ENCODE peak calls at places on chromosomes 1 and 21, in ten cellular contexts. Y is foreskin fibroblast; E is BE2C; M is heart right ventricle; N is ascending aorta; V is HL-60; U is RWPE1; Q is GM10248; B is activated CD8-positive, alpha-beta T cell treated with anti-CD3 and anti-CD28 coated beads for 36 hours; G is pancreas. S is an unnamed sample.

GRCh38 chr1:112722601-112723510 is 7.7 kb upstream of the PPM1J start:
- DNase-seq in B (peak), Q (no peak), U (no peak), E (no peak), Y (peak), N (peak), G (no peak), V (peak), M (no peak), S (no peak)

GRCh38 chr1:30083800-30084464 is 639.5 kb downstream of the MATN1 start:
- DNase-seq in Y (peak), M (peak), B (no peak), U (peak), N (peak), V (no peak), Q (no peak), E (no peak), G (no peak), S (no peak)

GRCh38 chr1:231584117-231584516 is 42.5 kb upstream of the DISC1 start:
- DNase-seq in Y (peak), Q (peak), U (peak), N (no peak), G (no peak), B (peak), M (no peak), E (peak), V (no peak), S (no peak)

GRCh38 chr1:164602480-164603093 is 43.6 kb downstream of the PBX1 start:
- DNase-seq in V (no peak), M (peak), N (peak), Q (no peak), E (no peak), Y (peak), U (no peak), G (peak), B (no peak), S (no peak)

GRCh38 chr1:196295766-196296165 is 312.5 kb downstream of the KCNT2 start:
- DNase-seq in M (no peak), G (no peak), E (no peak), B (no peak), N (no peak), U (peak), Y (peak), Q (no peak), V (no peak), S (no peak)

GRCh38 chr1:198462365-198463025 is 78.0 kb downstream of the ATP6V1G3 start:
- DNase-seq in Q (no peak), E (no peak), V (no peak), Y (peak), U (peak), M (no peak), G (no peak), N (no peak), B (peak), S (no peak)

GRCh38 chr21:39951183-39952101 is 84.2 kb downstream of the PCP4 start:
- DNase-seq in N (no peak), Y (no peak), U (no peak), Q (no peak), B (no peak), E (no peak), M (no peak), G (no peak), V (no peak), S (no peak)

GRCh38 chr1:36329817-36330216 is 6.4 kb upstream of the EVA1B start:
- DNase-seq in Q (no peak), E (no peak), M (no peak), B (no peak), N (no peak), G (no peak), Y (no peak), V (no peak), U (no peak), S (no peak)

GRCh38 chr1:168626326-168626725 is 49.9 kb downstream of the XCL1 start:
- DNase-seq in G (no peak), E (no peak), Y (peak), B (no peak), U (no peak), N (no peak), M (no peak), V (peak), Q (no peak), S (no peak)

GRCh38 chr1:182441719-182442118 is 8.2 kb upstream of the RGSL1 start:
- DNase-seq in N (no peak), Q (no peak), G (no peak), Y (no peak), B (no peak), V (no peak), E (no peak), M (no peak), U (no peak), S (no peak)

GRCh38 chr1:12180315-12180714 is 13.5 kb downstream of the TNFRSF1B start:
- DNase-seq in E (no peak), Y (no peak), Q (no peak), N (peak), U (no peak), M (peak), V (peak), B (no peak), G (no peak), S (no peak)

GRCh38 chr1:48214820-48215219 is 7.7 kb upstream of the SLC5A9 start:
- DNase-seq in N (no peak), E (no peak), G (peak), B (no peak), V (no peak), Y (no peak), M (no peak), Q (no peak), U (no peak), S (no peak)

GRCh38 chr1:237737938-237738610 is 152.6 kb downstream of the ZP4 start:
- DNase-seq in E (no peak), N (no peak), Y (no peak), G (no peak), M (no peak), Q (no peak), U (no peak), V (no peak), B (no peak), S (no peak)

GRCh38 chr1:3795453-3796214 is 664 bp downstream of the LRRC47 start:
- DNase-seq in N (no peak), U (no peak), Y (no peak), Q (no peak), B (no peak), V (no peak), E (no peak), G (peak), M (no peak), S (no peak)
- TF ChIP-seq CTCF in N (no peak), U (no peak), Y (no peak), Q (no peak), B (no peak), V (no peak), E (no peak), G (no peak), M (no peak), S (no peak)

GRCh38 chr1:209672705-209673630 is 2.2 kb upstream of the G0S2 start:
- DNase-seq in E (no peak), U (no peak), Q (peak), Y (no peak), B (peak), N (no peak), G (peak), M (no peak), V (no peak), S (no peak)
- TF ChIP-seq CTCF in E (no peak), U (no peak), Q (no peak), Y (no peak), B (no peak), N (no peak), G (no peak), M (no peak), V (no peak), S (no peak)

DNA sequence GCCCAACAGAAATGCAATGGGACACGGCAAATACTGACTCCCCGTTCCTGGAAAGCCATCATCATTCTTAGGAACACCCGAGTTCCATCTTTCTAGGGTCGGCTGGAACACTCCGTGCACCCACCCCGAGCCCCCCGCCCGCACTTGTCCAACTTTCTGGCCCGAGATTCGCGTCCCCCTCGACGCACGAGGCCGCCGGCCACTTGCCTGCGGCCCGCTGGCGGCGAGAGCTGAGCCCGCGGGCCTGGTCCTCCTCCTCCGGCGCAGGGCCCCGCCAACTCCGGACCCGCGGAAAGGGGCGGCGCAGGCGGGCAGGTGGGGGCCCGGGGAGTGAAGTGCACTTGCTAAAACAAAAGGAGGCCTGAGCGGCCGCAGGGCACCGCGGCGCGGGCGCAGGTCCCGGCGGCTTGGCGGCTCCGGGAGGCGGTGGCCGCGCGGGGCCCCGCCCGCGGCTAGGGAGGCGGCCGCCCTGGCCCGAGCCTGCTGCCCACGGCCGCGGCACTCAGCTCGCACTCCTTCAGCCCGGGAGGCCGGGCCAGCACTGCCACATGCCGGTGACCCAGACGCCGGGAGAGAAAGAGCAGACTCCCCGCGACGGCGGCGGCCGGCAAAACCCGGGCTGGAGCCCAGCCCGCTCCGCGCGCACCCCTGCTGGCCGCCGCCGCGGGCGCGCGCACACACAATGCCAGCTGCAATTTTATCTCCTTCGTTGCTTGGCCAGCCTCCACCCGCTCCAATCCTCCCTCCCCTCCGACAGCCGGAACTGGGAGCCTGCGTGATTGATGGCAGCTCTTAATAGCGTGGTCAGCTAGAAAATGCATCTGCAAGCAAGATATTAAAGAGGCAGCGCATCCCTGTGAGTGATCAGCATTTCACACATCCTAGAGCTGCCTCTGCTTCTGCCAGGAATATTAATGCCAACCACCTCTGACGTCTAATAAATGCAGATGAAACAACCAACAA is 114.3 kb downstream of the RERE start:
- DNase-seq in U (peak), N (peak), V (peak), G (peak), Q (peak), E (peak), M (peak), Y (peak), B (peak), S (peak)
- TF ChIP-seq CTCF in U (peak), N (peak), V (no peak), G (no peak), Q (peak), E (no peak), M (peak), Y (no peak), B (no peak), S (no peak)

DNA sequence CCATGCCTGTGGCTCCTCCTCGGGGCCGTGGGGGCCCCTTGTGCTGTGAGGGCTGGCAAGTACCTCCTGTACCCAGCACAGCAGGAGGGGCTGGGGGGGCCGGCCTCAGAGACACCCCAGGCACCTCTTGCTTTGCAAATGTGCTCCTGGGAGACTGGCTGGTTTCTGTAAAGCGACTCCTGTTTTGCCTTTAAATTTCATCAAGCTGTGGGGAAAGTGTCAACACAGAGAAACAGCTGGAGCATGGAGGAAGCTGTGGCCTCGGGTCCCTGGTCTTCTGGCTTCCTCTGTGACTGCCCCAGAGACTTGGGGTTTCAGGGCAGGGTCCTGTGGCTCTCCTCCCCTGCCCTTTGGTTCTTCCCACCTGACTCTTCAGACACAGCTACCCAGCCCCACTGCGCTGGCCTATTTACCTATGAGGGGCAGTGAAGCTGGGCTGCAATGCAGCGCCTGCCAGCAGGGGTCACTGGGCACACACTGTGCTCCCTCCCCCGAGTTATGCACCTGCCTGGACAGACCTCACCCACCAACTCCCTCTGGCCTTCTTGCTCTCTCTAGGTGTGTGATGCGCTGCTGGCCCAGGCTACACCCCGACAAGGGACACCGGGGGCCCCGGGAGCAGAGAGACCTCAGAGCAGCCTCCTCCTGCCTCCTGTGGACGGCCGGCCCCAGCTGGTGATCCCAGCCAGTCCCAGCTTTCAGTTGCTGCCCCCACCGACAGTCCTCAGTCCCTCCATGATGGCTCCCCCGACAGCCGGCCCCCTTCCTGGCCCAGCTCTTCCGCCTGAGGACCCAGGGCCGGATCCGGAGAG is 17.6 kb upstream of the PEX10 start:
- DNase-seq in M (no peak), N (no peak), Y (peak), V (no peak), E (no peak), B (peak), G (no peak), Q (no peak), U (no peak), S (no peak)
- TF ChIP-seq CTCF in M (no peak), N (no peak), Y (peak), V (peak), E (peak), B (peak), G (no peak), Q (peak), U (no peak), S (no peak)

DNA sequence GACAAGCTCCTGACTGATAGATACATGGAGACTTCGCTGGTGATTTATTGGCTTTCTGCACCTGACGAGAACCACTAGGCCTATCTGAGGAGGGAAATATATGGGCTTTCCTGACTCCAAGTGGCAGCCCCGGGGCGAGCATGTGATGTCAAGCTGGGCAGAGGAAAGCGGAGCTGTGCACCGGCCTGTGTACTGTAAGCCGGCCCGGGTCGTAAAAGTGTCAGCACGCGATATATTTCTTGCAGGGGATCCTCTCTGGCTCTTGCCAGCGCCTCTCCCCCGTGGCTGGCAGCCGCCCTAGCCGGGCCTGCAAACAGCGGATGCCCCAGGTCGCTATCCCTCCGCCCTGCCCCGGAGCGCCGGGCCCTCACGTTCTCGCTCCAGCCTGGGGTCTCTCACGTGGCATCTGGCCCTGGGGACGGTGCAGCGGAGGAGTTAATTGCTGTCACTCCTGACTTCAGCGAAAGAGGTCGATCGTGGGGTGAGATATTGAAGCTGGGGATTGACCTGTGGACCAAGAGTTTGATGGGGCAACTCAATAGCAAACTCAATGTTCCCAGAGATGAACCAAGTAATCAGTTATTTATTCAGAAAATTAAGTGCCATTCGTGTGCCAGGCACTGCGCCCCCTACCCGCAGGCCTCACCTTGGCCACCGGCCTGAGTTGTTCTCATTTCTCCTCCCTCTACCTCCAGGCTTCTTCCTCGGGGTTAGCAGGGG is 41.0 kb upstream of the HAO2 start:
- DNase-seq in N (no peak), G (peak), E (peak), B (peak), U (no peak), Q (no peak), M (no peak), V (no peak), Y (peak), S (no peak)
- TF ChIP-seq CTCF in N (no peak), G (no peak), E (peak), B (peak), U (no peak), Q (peak), M (no peak), V (peak), Y (peak), S (no peak)

GRCh38 chr1:209534496-209535250 is 48.8 kb upstream of the CAMK1G start:
- DNase-seq in G (no peak), N (no peak), E (peak), Q (no peak), B (no peak), M (no peak), V (no peak), Y (no peak), U (no peak), S (no peak)
- TF ChIP-seq CTCF in G (no peak), N (no peak), E (peak), Q (no peak), B (no peak), M (no peak), V (no peak), Y (no peak), U (no peak), S (no peak)

DNA sequence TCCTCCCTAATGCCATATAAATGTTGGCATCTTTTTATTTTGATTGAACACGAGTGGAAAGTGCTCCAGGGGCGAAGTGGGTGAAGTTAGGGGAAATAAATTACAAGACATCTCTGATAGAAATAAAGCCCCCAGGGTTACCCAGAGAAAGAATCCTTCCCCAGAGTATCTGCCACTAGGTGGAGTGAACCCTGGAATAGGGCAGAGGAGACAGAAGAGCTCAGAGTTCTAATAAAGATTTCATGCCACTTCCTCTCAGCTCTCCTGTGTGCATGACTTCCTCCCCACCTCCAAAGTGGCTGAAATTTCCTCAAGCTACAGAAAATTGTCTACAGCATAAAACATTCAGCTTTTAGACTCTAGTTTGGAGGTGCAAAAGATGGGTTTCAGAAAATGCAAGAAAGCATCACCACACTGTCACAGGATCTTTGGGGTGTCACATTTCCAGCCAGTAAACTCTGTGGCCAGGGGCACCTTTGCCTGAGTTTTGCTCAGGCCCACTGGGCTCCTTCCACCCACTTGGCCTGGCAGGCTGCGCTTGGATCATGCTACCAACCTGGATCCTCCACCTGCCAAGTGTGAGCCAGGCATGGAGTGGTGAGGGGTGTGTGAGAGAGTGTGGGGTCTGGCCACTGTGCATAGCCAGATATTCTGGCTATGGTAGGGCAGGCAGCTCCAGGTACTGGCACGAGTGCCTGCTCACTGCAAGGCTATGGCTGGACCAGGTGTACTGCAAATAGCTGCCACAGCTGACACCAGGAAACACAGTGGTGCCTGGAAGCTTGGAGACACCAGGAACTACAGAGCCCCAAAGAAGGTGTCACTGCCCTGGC is 208.8 kb upstream of the USP25 start:
- DNase-seq in M (no peak), Y (peak), U (peak), B (no peak), E (no peak), Q (no peak), G (no peak), V (no peak), N (no peak), S (no peak)
- TF ChIP-seq CTCF in M (no peak), Y (peak), U (no peak), B (no peak), E (peak), Q (no peak), G (no peak), V (no peak), N (no peak), S (no peak)

GRCh38 chr1:24253569-24253968 is 65.6 kb upstream of the GRHL3 start:
- DNase-seq in Y (no peak), Q (no peak), U (no peak), E (no peak), B (no peak), G (no peak), V (no peak), M (no peak), N (no peak), S (no peak)
- TF ChIP-seq CTCF in Y (no peak), Q (peak), U (no peak), E (no peak), B (no peak), G (no peak), V (no peak), M (no peak), N (no peak), S (no peak)

GRCh38 chr1:93846929-93847810 is 31.8 kb downstream of the DNTTIP2 start:
- DNase-seq in V (peak), N (peak), Q (peak), B (peak), Y (peak), M (peak), U (peak), G (peak), E (peak), S (peak)
- TF ChIP-seq CTCF in V (no peak), N (no peak), Q (no peak), B (no peak), Y (no peak), M (no peak), U (no peak), G (no peak), E (no peak), S (no peak)

GRCh38 chr1:245893025-245893424 is 614.1 kb downstream of the SMYD3 start:
- DNase-seq in Y (no peak), N (no peak), U (no peak), G (no peak), V (no peak), M (no peak), Q (no peak), B (no peak), E (no peak), S (no peak)

GRCh38 chr1:245888809-245889208 is 618.3 kb downstream of the SMYD3 start:
- DNase-seq in Y (peak), V (peak), N (no peak), M (no peak), U (no peak), Q (no peak), G (no peak), E (no peak), B (peak), S (no peak)
- TF ChIP-seq CTCF in Y (peak), V (peak), N (no peak), M (no peak), U (no peak), Q (peak), G (no peak), E (peak), B (peak), S (no peak)

S was measured in omental fat pad.